ENCODE peak calls at places on chromosome 10, in four cellular contexts. V, E, X and W are unnamed samples.
A peak's percentile ranks its signal among the peaks of the same experiment; 100 is the strongest.

GRCh38 chr10:95787447-95787846 is 31.5 kb downstream of the ENTPD1 start:
- DNase-seq in V (no peak), E (no peak), X (no peak), W (no peak)

GRCh38 chr10:55500931-55501559 is 700.0 kb upstream of the PCDH15 start:
- DNase-seq in V (no peak), E (no peak), X (peak; percentile 69), W (no peak)

GRCh38 chr10:13528875-13529713 is at the start of gene BEND7:
- DNase-seq in V (no peak), E (peak; percentile 89), X (peak; percentile 55), W (peak; percentile 46)

GRCh38 chr10:95260397-95260881 is 30.4 kb downstream of the PDLIM1 start:
- DNase-seq in V (no peak), E (no peak), X (peak; percentile 28), W (no peak)

GRCh38 chr10:86058964-86059363 is 307.6 kb downstream of the GRID1 start:
- DNase-seq in V (no peak), E (no peak), X (no peak), W (no peak)

GRCh38 chr10:88293073-88293472 is 290.0 kb downstream of the RNLS start:
- DNase-seq in V (no peak), E (no peak), X (no peak), W (no peak)

GRCh38 chr10:119006451-119007210 is 22.9 kb upstream of the NANOS1 start:
- DNase-seq in V (no peak), E (no peak), X (no peak), W (no peak)

GRCh38 chr10:65306201-65306600 is 1619.6 kb upstream of the LRRTM3 start:
- DNase-seq in V (no peak), E (no peak), X (no peak), W (no peak)

GRCh38 chr10:119246862-119247549 is 39.6 kb downstream of the GRK5 start:
- DNase-seq in V (no peak), E (no peak), X (no peak), W (no peak)

GRCh38 chr10:84194424-84195043 is at the start of gene CDHR1:
- DNase-seq in V (no peak), E (peak; percentile 80), X (peak; percentile 77), W (peak; percentile 61)

GRCh38 chr10:44395902-44396670 is 11.2 kb upstream of the CXCL12 start:
- DNase-seq in V (no peak), E (no peak), X (no peak), W (no peak)

GRCh38 chr10:89332092-89332633 is 4.4 kb downstream of the IFIT3 start:
- DNase-seq in V (peak; percentile 92), E (peak; percentile 13), X (no peak), W (no peak)

GRCh38 chr10:71255540-71255816 is 43.1 kb downstream of the UNC5B start:
- DNase-seq in V (no peak), E (no peak), X (no peak), W (no peak)

GRCh38 chr10:15200626-15201025 is 32.1 kb upstream of the NMT2 start:
- DNase-seq in V (no peak), E (no peak), X (no peak), W (no peak)

GRCh38 chr10:98449287-98449686 is 2.6 kb upstream of the HPS1 start:
- DNase-seq in V (no peak), E (no peak), X (no peak), W (no peak)

GRCh38 chr10:70744617-70745138 is 40.5 kb downstream of the TBATA start:
- DNase-seq in V (no peak), E (no peak), X (no peak), W (no peak)

GRCh38 chr10:24256619-24257018 is 47.7 kb downstream of the KIAA1217 start:
- DNase-seq in V (no peak), E (no peak), X (no peak), W (no peak)

GRCh38 chr10:26437637-26438461 is at the start of gene APBB1IP:
- DNase-seq in V (peak; percentile 61), E (no peak), X (peak; percentile 60), W (no peak)
- TF ChIP-seq POLR2AphosphoS5 in V (no peak), E (no peak), X (no peak), W (no peak)

GRCh38 chr10:73494877-73495225 is 973 bp downstream of the PPP3CB start:
- DNase-seq in V (no peak), E (peak; percentile 24), X (no peak), W (no peak)

GRCh38 chr10:73494213-73494612 is 1.6 kb downstream of the PPP3CB start:
- DNase-seq in V (no peak), E (no peak), X (no peak), W (no peak)

GRCh38 chr10:73495884-73496674 is at the start of gene PPP3CB:
- DNase-seq in V (peak; percentile 82), E (peak; percentile 97), X (peak; percentile 76), W (peak; percentile 71)

GRCh38 chr10:73493781-73494180 is 2.0 kb downstream of the PPP3CB start:
- DNase-seq in V (no peak), E (no peak), X (no peak), W (no peak)

DNA sequence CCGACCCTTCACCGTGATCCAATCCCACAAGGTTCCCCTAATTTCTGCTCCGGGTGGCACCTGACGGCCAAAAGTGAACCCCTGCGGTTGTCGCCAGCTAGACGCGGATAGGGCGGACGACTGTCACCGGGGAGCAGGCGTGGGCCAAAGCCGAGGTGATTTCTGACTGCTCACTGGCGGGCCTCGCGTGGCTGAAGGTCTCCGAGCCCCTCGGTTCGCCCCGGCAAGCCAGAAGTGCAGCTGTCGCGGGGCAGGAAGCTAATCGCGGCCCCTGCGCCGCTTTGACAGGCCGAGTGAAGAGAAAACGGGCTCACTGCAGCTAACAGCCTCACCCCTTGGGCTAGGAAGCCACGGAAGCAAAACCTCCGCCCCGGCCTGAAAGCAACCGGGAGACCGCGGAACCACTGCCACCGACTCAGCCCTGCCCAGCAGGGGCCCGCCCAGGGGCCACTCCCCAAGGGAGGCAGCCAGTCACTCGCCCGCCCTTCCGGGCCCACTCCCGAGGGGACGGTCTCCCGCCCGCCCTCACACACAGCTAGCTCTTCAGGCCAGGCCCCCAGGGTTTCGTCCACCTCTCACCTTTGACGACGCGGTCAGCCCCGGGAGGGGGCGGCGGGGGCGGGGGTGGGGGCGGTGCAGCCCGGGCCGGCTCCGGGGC is 469 bp downstream of the PPP3CB start:
- DNase-seq in V (peak; percentile 69), E (peak; percentile 97), X (peak; percentile 74), W (peak; percentile 80)
- TF ChIP-seq POLR2A in V (peak; percentile 94), E (peak; percentile 93), X (peak; percentile 67), W (peak; percentile 82)

GRCh38 chr10:19488592-19489280 is 327.5 kb upstream of the PLXDC2 start:
- DNase-seq in V (no peak), E (no peak), X (peak; percentile 90), W (no peak)
- TF ChIP-seq TAF1 in V (no peak), E (no peak), X (peak; percentile 44), W (no peak)

DNA sequence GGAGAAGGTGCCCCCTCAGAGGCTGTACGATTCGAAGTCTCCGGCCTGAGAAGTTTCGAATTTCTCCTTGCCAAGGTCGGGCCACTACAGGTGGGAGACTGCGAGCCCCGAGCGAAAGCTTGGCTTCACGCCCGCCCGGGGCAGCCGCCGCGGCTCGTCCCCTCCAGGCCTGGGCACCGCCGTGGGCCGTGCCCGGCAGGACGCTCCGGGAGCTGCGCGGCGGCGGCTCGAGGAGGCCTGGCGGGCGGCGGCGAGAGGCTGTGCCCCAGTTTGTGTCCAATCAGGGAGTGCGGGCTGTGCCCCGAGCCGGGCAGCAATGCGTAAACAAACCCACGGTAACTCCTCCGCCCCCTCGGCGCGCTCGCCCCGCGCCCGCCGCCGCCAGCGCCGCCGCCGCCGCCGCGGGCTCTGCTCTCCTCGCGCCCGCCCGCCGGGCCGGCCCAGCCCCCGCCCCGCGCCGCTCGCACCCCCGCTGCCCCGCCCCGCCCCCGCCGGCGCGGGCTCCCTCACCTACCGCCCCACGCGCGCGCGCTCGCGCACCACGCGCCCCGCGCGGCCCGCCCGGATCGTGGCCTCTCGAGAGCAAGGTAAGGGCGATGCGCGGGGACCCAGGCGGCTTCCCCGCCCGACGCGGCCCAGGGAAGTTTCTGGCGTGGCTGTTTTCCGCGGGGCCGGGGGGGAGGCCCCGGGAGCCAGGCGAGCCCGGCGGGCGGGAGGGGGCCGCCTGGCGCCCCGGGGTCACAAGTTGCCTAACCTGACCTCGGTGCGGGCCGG is 57.8 kb upstream of the PCGF5 start:
- DNase-seq in V (no peak), E (peak; percentile 68), X (peak; percentile 59), W (peak; percentile 46)
- TF ChIP-seq POLR2AphosphoS5 in V (no peak), E (no peak), X (no peak), W (no peak)

DNA sequence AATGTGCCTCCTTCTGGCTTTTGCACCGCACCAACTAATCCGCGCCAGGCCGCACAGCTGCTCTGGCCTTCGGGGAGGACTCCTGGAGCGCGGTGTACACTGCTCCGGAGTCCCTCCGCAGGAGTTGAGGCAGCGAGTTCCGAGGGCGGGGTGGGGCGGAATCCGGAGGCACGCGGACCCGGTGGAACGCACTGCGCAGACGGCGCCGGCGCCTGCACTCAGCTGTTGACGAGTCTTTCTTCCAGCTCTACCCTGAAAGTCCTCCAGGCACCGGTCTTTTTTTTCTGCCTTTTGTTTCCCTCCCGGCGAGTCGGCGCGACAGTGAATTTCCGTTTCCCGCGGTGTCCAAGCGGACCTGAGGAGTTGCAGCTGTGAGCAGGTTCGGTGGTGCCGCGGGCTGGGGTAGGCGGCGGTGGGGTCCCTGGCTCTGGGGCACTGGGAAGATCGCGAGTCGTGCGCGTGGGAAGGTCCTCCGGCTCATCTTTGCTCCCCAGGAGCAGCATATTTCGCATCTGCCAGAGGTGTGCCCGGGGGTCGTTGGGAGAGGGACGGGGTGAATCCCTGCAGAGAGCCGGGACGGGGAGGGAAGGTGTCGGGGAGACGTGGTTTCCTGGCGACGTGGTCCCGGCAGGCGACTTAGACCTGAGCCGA is 44.1 kb downstream of the SFTPD start:
- DNase-seq in V (no peak), E (peak; percentile 16), X (peak; percentile 80), W (no peak)
- TF ChIP-seq POLR2A in V (no peak), E (no peak), X (peak; percentile 50), W (no peak)

DNA sequence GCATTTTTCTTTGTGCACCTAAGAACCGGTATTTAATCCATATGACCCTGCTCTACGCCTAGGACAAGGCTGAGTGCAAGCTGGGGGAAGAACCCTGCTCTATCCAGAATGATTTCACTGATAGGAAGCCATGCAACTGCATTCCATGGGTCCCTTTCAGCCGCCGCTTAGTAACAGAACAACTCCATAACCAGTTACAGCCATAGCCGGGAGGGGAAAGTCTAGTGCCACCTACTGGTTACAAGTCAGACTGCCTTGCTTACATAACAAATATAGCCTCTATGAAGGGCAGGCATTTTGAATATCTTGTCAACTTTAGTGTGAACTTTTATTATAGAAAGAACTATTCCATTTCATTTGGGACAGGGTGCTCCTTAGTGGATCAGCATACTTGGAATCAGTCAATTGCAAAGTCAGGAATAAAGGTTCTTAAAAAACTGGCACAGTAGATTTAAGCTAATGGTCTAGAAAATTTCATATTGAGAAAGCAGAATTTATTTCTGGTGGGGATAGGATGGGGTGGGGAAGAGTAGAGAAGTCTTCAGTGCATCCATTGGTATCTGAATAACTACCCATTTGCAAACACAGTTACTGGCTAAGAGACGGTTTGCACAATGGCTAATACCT is 521.7 kb downstream of the ADRA2A start:
- DNase-seq in V (peak; percentile 3), E (peak; percentile 10), X (peak; percentile 68), W (peak; percentile 1)
- TF ChIP-seq TAF1 in V (no peak), E (no peak), X (no peak), W (no peak)

DNA sequence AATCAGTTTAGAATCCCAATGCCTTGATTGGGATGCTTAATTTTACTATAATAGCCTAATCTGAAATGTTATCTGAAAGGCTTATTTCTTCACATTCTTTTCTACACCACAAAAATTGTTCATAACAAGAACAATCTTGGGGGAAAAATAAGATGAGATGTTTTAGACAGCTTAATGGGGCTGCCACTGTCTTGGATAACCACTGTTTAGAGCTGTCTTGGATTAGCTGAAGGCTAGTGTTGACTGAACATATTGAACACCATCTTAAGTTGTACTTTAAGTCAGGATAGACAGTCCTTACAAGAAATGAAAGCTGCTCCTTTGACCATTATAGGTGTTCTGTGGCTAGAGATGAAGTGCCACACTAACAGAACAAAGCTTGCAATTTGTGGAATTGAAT is 501.3 kb downstream of the GFRA1 start:
- DNase-seq in V (no peak), E (no peak), X (no peak), W (no peak)
- TF ChIP-seq POLR2AphosphoS5 in V (no peak), E (no peak), X (no peak), W (no peak)

GRCh38 chr10:80078448-80079311 is at the start of gene TMEM254:
- DNase-seq in V (peak; percentile 57), E (peak; percentile 83), X (peak; percentile 91), W (peak; percentile 83)
- TF ChIP-seq POLR2A in V (peak; percentile 82), E (no peak), X (peak; percentile 80), W (peak; percentile 79)